ENCODE peak calls at places on chromosome 13, in five cellular contexts. One of them, this sample, is unnamed.

GRCh38 chr13:112688560-112689497 is 1.0 kb upstream of the ATP11A start:
- DNase-seq in esophagus muscularis mucosa: no peak
- DNase-seq in heart left ventricle: no peak
- DNase-seq in body of pancreas: no peak
- DNase-seq in GM12892: no peak
- DNase-seq in this sample: no peak

GRCh38 chr13:96899946-96900345 is 94.3 kb downstream of the OXGR1 start:
- DNase-seq in GM12892: no peak
- DNase-seq in heart left ventricle: no peak
- DNase-seq in body of pancreas: no peak
- DNase-seq in esophagus muscularis mucosa: no peak
- DNase-seq in this sample: no peak

GRCh38 chr13:61013782-61014181 is 401.9 kb downstream of the PCDH20 start:
- DNase-seq in heart left ventricle: no peak
- DNase-seq in body of pancreas: no peak
- DNase-seq in GM12892: no peak
- DNase-seq in esophagus muscularis mucosa: no peak
- DNase-seq in this sample: no peak

GRCh38 chr13:23022667-23023066 is 158.1 kb upstream of the SGCG start:
- DNase-seq in body of pancreas: no peak
- DNase-seq in esophagus muscularis mucosa: no peak
- DNase-seq in heart left ventricle: no peak
- DNase-seq in GM12892: no peak
- DNase-seq in this sample: no peak

GRCh38 chr13:37701972-37702371 is 103.4 kb upstream of the POSTN start:
- DNase-seq in body of pancreas: no peak
- DNase-seq in GM12892: no peak
- DNase-seq in heart left ventricle: no peak
- DNase-seq in esophagus muscularis mucosa: no peak
- DNase-seq in this sample: peak

GRCh38 chr13:27774169-27774568 is 18.1 kb upstream of the GSX1 start:
- DNase-seq in heart left ventricle: no peak
- DNase-seq in esophagus muscularis mucosa: no peak
- DNase-seq in GM12892: no peak
- DNase-seq in body of pancreas: no peak
- DNase-seq in this sample: no peak

GRCh38 chr13:49503951-49504350 is 8.2 kb downstream of the PHF11 start:
- DNase-seq in esophagus muscularis mucosa: no peak
- DNase-seq in GM12892: no peak
- DNase-seq in body of pancreas: no peak
- DNase-seq in heart left ventricle: no peak
- DNase-seq in this sample: no peak

GRCh38 chr13:89514534-89515312 is 1832.8 kb upstream of the MIR17HG start:
- DNase-seq in esophagus muscularis mucosa: no peak
- DNase-seq in GM12892: no peak
- DNase-seq in body of pancreas: no peak
- DNase-seq in heart left ventricle: peak
- DNase-seq in this sample: peak

GRCh38 chr13:35953537-35954206 is 177.5 kb downstream of the DCLK1 start:
- DNase-seq in body of pancreas: peak
- DNase-seq in heart left ventricle: peak
- DNase-seq in GM12892: no peak
- DNase-seq in esophagus muscularis mucosa: peak
- DNase-seq in this sample: peak

GRCh38 chr13:51785592-51786424 is 18.2 kb downstream of the DHRS12 start:
- DNase-seq in esophagus muscularis mucosa: no peak
- DNase-seq in GM12892: no peak
- DNase-seq in heart left ventricle: peak
- DNase-seq in body of pancreas: peak
- DNase-seq in this sample: no peak

GRCh38 chr13:46797468-46798237 is 692 bp upstream of the ESD start:
- DNase-seq in GM12892: no peak
- DNase-seq in body of pancreas: no peak
- DNase-seq in heart left ventricle: no peak
- DNase-seq in esophagus muscularis mucosa: no peak
- DNase-seq in this sample: no peak

GRCh38 chr13:97743946-97744345 is 209.5 kb upstream of the IPO5 start:
- DNase-seq in body of pancreas: no peak
- DNase-seq in heart left ventricle: no peak
- DNase-seq in esophagus muscularis mucosa: no peak
- DNase-seq in GM12892: no peak
- DNase-seq in this sample: no peak

GRCh38 chr13:48578516-48579166 is 45.8 kb upstream of the RCBTB2 start:
- DNase-seq in heart left ventricle: no peak
- DNase-seq in GM12892: no peak
- DNase-seq in esophagus muscularis mucosa: peak
- DNase-seq in body of pancreas: no peak
- DNase-seq in this sample: no peak

GRCh38 chr13:93002071-93002470 is 224.5 kb upstream of the GPC6 start:
- DNase-seq in GM12892: no peak
- DNase-seq in heart left ventricle: no peak
- DNase-seq in esophagus muscularis mucosa: no peak
- DNase-seq in body of pancreas: no peak
- DNase-seq in this sample: no peak

GRCh38 chr13:98468929-98469328 is 108.0 kb downstream of the STK24 start:
- DNase-seq in GM12892: no peak
- DNase-seq in heart left ventricle: no peak
- DNase-seq in esophagus muscularis mucosa: no peak
- DNase-seq in body of pancreas: no peak
- DNase-seq in this sample: no peak

GRCh38 chr13:38391341-38391740 is 41.7 kb downstream of the UFM1 start:
- DNase-seq in GM12892: no peak
- DNase-seq in esophagus muscularis mucosa: no peak
- DNase-seq in heart left ventricle: no peak
- DNase-seq in body of pancreas: no peak
- DNase-seq in this sample: no peak

GRCh38 chr13:93859666-93860065 is 619.8 kb downstream of the DCT start:
- DNase-seq in GM12892: no peak
- DNase-seq in heart left ventricle: no peak
- DNase-seq in esophagus muscularis mucosa: no peak
- DNase-seq in body of pancreas: no peak
- DNase-seq in this sample: no peak

GRCh38 chr13:39888865-39889810 is 233.7 kb downstream of the COG6 start:
- DNase-seq in esophagus muscularis mucosa: peak
- DNase-seq in GM12892: no peak
- DNase-seq in heart left ventricle: no peak
- DNase-seq in body of pancreas: no peak
- DNase-seq in this sample: no peak

GRCh38 chr13:36357692-36358091 is 11.5 kb upstream of the SPART start:
- DNase-seq in heart left ventricle: no peak
- DNase-seq in GM12892: no peak
- DNase-seq in esophagus muscularis mucosa: no peak
- DNase-seq in body of pancreas: no peak
- DNase-seq in this sample: no peak

GRCh38 chr13:100541882-100542545 is 46.6 kb downstream of the GGACT start:
- DNase-seq in body of pancreas: no peak
- DNase-seq in heart left ventricle: no peak
- DNase-seq in esophagus muscularis mucosa: no peak
- DNase-seq in GM12892: no peak
- DNase-seq in this sample: no peak

GRCh38 chr13:30792257-30793000 is 57.1 kb downstream of the ALOX5AP start:
- DNase-seq in esophagus muscularis mucosa: no peak
- DNase-seq in heart left ventricle: peak
- DNase-seq in body of pancreas: peak
- DNase-seq in GM12892: no peak
- DNase-seq in this sample: peak

GRCh38 chr13:33454844-33455256 is 169.3 kb upstream of the STARD13 start:
- DNase-seq in heart left ventricle: no peak
- DNase-seq in esophagus muscularis mucosa: no peak
- DNase-seq in body of pancreas: no peak
- DNase-seq in GM12892: no peak
- DNase-seq in this sample: no peak

GRCh38 chr13:97011446-97012131 is 17.3 kb upstream of the OXGR1 start:
- DNase-seq in body of pancreas: no peak
- DNase-seq in esophagus muscularis mucosa: no peak
- DNase-seq in heart left ventricle: no peak
- DNase-seq in GM12892: no peak
- DNase-seq in this sample: no peak

GRCh38 chr13:31444266-31444862 is 244.6 kb downstream of the B3GLCT start:
- DNase-seq in heart left ventricle: peak
- DNase-seq in body of pancreas: no peak
- DNase-seq in GM12892: no peak
- DNase-seq in esophagus muscularis mucosa: no peak
- DNase-seq in this sample: no peak

GRCh38 chr13:31073859-31074718 is 87.6 kb downstream of the HSPH1 start:
- DNase-seq in GM12892: peak
- DNase-seq in heart left ventricle: no peak
- DNase-seq in esophagus muscularis mucosa: no peak
- DNase-seq in body of pancreas: no peak
- DNase-seq in this sample: no peak

GRCh38 chr13:43567608-43568007 is 219.2 kb downstream of the ENOX1 start:
- DNase-seq in esophagus muscularis mucosa: no peak
- DNase-seq in heart left ventricle: no peak
- DNase-seq in body of pancreas: no peak
- DNase-seq in GM12892: no peak
- DNase-seq in this sample: no peak

GRCh38 chr13:39676315-39676876 is 20.9 kb downstream of the COG6 start:
- DNase-seq in GM12892: no peak
- DNase-seq in heart left ventricle: no peak
- DNase-seq in esophagus muscularis mucosa: no peak
- DNase-seq in body of pancreas: no peak
- DNase-seq in this sample: no peak

GRCh38 chr13:99432637-99433542 is 68.4 kb upstream of the TM9SF2 start:
- DNase-seq in esophagus muscularis mucosa: no peak
- DNase-seq in heart left ventricle: peak
- DNase-seq in body of pancreas: peak
- DNase-seq in GM12892: peak
- DNase-seq in this sample: peak

GRCh38 chr13:91304740-91305139 is 42.7 kb upstream of the MIR17HG start:
- DNase-seq in esophagus muscularis mucosa: no peak
- DNase-seq in heart left ventricle: no peak
- DNase-seq in GM12892: no peak
- DNase-seq in body of pancreas: no peak
- DNase-seq in this sample: no peak

GRCh38 chr13:99657848-99658265 is 156.6 kb downstream of the TM9SF2 start:
- DNase-seq in esophagus muscularis mucosa: peak
- DNase-seq in body of pancreas: no peak
- DNase-seq in GM12892: no peak
- DNase-seq in heart left ventricle: peak
- DNase-seq in this sample: peak

GRCh38 chr13:36453518-36453917 is 21.2 kb downstream of the CCNA1 start:
- DNase-seq in GM12892: no peak
- DNase-seq in heart left ventricle: no peak
- DNase-seq in esophagus muscularis mucosa: no peak
- DNase-seq in body of pancreas: no peak
- DNase-seq in this sample: no peak

GRCh38 chr13:31927219-31927653 is 104.3 kb upstream of the FRY start:
- DNase-seq in body of pancreas: peak
- DNase-seq in heart left ventricle: no peak
- DNase-seq in GM12892: no peak
- DNase-seq in esophagus muscularis mucosa: no peak
- DNase-seq in this sample: no peak

GRCh38 chr13:106799731-106800335 is 231.9 kb upstream of the ARGLU1 start:
- DNase-seq in esophagus muscularis mucosa: no peak
- DNase-seq in heart left ventricle: no peak
- DNase-seq in GM12892: no peak
- DNase-seq in body of pancreas: no peak
- DNase-seq in this sample: no peak
- TF ChIP-seq POLR2A in esophagus muscularis mucosa: no peak
- TF ChIP-seq POLR2A in heart left ventricle: no peak
- TF ChIP-seq POLR2A in GM12892: no peak
- TF ChIP-seq POLR2A in body of pancreas: no peak
- TF ChIP-seq POLR2A in this sample: no peak

GRCh38 chr13:113735750-113736149 is 23.3 kb upstream of the TMEM255B start:
- DNase-seq in esophagus muscularis mucosa: no peak
- DNase-seq in GM12892: no peak
- DNase-seq in heart left ventricle: no peak
- DNase-seq in body of pancreas: no peak
- DNase-seq in this sample: no peak

GRCh38 chr13:113737803-113738202 is 21.2 kb upstream of the TMEM255B start:
- DNase-seq in GM12892: no peak
- DNase-seq in esophagus muscularis mucosa: no peak
- DNase-seq in body of pancreas: no peak
- DNase-seq in heart left ventricle: no peak
- DNase-seq in this sample: no peak

GRCh38 chr13:113735194-113735593 is 23.8 kb upstream of the TMEM255B start:
- DNase-seq in body of pancreas: no peak
- DNase-seq in GM12892: no peak
- DNase-seq in heart left ventricle: no peak
- DNase-seq in esophagus muscularis mucosa: no peak
- DNase-seq in this sample: no peak

GRCh38 chr13:113734826-113735125 is 24.2 kb upstream of the TMEM255B start:
- DNase-seq in GM12892: no peak
- DNase-seq in esophagus muscularis mucosa: no peak
- DNase-seq in body of pancreas: no peak
- DNase-seq in heart left ventricle: no peak
- DNase-seq in this sample: no peak

DNA sequence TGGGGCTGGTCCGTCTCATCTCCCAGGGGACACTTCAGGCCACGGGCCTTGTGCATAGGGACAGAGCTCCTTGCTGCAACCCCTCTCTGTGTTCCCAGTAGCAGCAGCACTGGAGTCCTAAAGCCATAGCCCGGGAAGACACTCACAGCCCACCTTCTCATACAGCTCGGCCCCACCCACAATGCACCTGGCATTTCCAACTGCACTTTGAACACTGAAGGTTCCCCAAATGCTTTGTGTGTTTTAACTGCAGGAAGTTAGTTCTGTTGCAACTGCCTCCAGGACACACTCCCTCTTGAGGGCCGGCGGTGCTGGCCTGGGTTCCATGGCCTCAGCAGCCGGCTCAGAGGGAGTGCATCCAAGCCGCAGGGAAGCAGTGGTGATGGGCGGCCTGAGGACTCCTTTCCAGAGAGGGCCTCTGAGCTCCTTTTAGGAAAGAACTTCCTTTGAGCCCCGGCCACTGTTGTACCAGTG is 22.7 kb upstream of the TMEM255B start:
- DNase-seq in heart left ventricle: no peak
- DNase-seq in GM12892: no peak
- DNase-seq in esophagus muscularis mucosa: no peak
- DNase-seq in body of pancreas: no peak
- DNase-seq in this sample: no peak
- TF ChIP-seq POLR2A in heart left ventricle: no peak
- TF ChIP-seq POLR2A in GM12892: no peak
- TF ChIP-seq POLR2A in esophagus muscularis mucosa: no peak
- TF ChIP-seq POLR2A in body of pancreas: no peak
- TF ChIP-seq POLR2A in this sample: no peak

DNA sequence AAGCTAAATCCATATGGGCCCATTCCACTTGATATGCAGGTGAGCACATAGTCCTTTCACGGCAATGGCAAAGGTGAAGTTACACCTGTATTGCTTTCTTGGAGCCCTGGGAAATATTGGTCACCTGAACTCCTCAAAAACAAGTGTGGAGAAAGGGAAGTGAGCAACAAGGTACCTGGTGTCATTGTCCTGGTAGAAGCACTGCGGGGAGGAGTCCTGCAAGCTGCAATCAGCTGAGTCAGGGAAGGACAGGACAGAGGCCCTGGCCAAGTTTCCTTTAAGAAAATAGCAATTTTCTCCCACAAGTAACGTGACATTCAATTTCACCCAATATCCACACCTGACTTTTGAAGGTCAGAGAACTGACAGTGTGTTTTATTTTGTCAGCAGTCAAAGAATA is 389.1 kb downstream of the IRS2 start:
- DNase-seq in esophagus muscularis mucosa: no peak
- DNase-seq in heart left ventricle: no peak
- DNase-seq in body of pancreas: no peak
- DNase-seq in GM12892: no peak
- DNase-seq in this sample: no peak
- TF ChIP-seq POLR2A in esophagus muscularis mucosa: no peak
- TF ChIP-seq POLR2A in heart left ventricle: no peak
- TF ChIP-seq POLR2A in body of pancreas: no peak
- TF ChIP-seq POLR2A in GM12892: no peak
- TF ChIP-seq POLR2A in this sample: no peak

GRCh38 chr13:110561335-110562033 is at the start of gene RAB20:
- DNase-seq in esophagus muscularis mucosa: peak
- DNase-seq in GM12892: peak
- DNase-seq in body of pancreas: peak
- DNase-seq in heart left ventricle: peak
- DNase-seq in this sample: peak
- TF ChIP-seq POLR2A in esophagus muscularis mucosa: peak
- TF ChIP-seq POLR2A in GM12892: peak
- TF ChIP-seq POLR2A in body of pancreas: peak
- TF ChIP-seq POLR2A in heart left ventricle: no peak
- TF ChIP-seq POLR2A in this sample: peak